ENCODE peak calls at places on chromosomes 3 and 15, in four cellular contexts. One of them, this sample, is unnamed.

GRCh38 chr3:42500091-42500490 is 2.4 kb upstream of the VIPR1 start:
- DNase-seq in heart right ventricle: no peak
- DNase-seq in K562: no peak
- DNase-seq in upper lobe of right lung: peak; percentile 27
- DNase-seq in this sample: no peak

GRCh38 chr3:157958471-157958870 is 147.7 kb downstream of the SHOX2 start:
- DNase-seq in heart right ventricle: no peak
- DNase-seq in K562: no peak
- DNase-seq in upper lobe of right lung: no peak
- DNase-seq in this sample: no peak

GRCh38 chr3:132898131-132898530 is 140.1 kb upstream of the TMEM108 start:
- DNase-seq in heart right ventricle: no peak
- DNase-seq in K562: no peak
- DNase-seq in upper lobe of right lung: no peak
- DNase-seq in this sample: no peak

GRCh38 chr15:62758126-62758951 is 284.2 kb upstream of the TPM1 start:
- DNase-seq in heart right ventricle: no peak
- DNase-seq in K562: no peak
- DNase-seq in upper lobe of right lung: no peak
- DNase-seq in this sample: peak; percentile 98

GRCh38 chr3:101117981-101118380 is 124.8 kb upstream of the ABI3BP start:
- DNase-seq in heart right ventricle: no peak
- DNase-seq in K562: no peak
- DNase-seq in upper lobe of right lung: no peak
- DNase-seq in this sample: peak; percentile 64

GRCh38 chr3:44509985-44510360 is 32.5 kb upstream of the ZNF445 start:
- DNase-seq in heart right ventricle: no peak
- DNase-seq in K562: peak; percentile 33
- DNase-seq in upper lobe of right lung: no peak
- DNase-seq in this sample: peak; percentile 17

GRCh38 chr3:12983326-12983725 is 89.9 kb downstream of the IQSEC1 start:
- DNase-seq in heart right ventricle: no peak
- DNase-seq in K562: no peak
- DNase-seq in upper lobe of right lung: no peak
- DNase-seq in this sample: no peak

GRCh38 chr3:185361920-185362319 is 1.0 kb upstream of the MAP3K13 start:
- DNase-seq in heart right ventricle: no peak
- DNase-seq in K562: no peak
- DNase-seq in upper lobe of right lung: no peak
- DNase-seq in this sample: peak; percentile 39

GRCh38 chr15:31162721-31163510 is 61.4 kb upstream of the TRPM1 start:
- DNase-seq in heart right ventricle: no peak
- DNase-seq in K562: no peak
- DNase-seq in upper lobe of right lung: no peak
- DNase-seq in this sample: no peak

GRCh38 chr3:18739098-18739431 is 313.9 kb upstream of the SATB1 start:
- DNase-seq in heart right ventricle: no peak
- DNase-seq in K562: no peak
- DNase-seq in upper lobe of right lung: no peak
- DNase-seq in this sample: no peak

GRCh38 chr15:32828507-32829186 is 110.8 kb downstream of the GREM1 start:
- DNase-seq in heart right ventricle: no peak
- DNase-seq in K562: no peak
- DNase-seq in upper lobe of right lung: no peak
- DNase-seq in this sample: peak; percentile 92

GRCh38 chr15:99466701-99467337 is 99.0 kb upstream of the MEF2A start:
- DNase-seq in heart right ventricle: no peak
- DNase-seq in K562: no peak
- DNase-seq in upper lobe of right lung: no peak
- DNase-seq in this sample: no peak

GRCh38 chr3:57544181-57545125 is at the start of gene DNAH12:
- DNase-seq in heart right ventricle: no peak
- DNase-seq in K562: peak; percentile 26
- DNase-seq in upper lobe of right lung: peak; percentile 75
- DNase-seq in this sample: no peak

GRCh38 chr3:114645392-114645791 is 351.6 kb downstream of the TIGIT start:
- DNase-seq in heart right ventricle: no peak
- DNase-seq in K562: no peak
- DNase-seq in upper lobe of right lung: no peak
- DNase-seq in this sample: peak; percentile 31

GRCh38 chr3:139187154-139187553 is 142.5 kb upstream of the PRR23C start:
- DNase-seq in heart right ventricle: no peak
- DNase-seq in K562: no peak
- DNase-seq in upper lobe of right lung: no peak
- DNase-seq in this sample: no peak

GRCh38 chr3:101271728-101272127 is 48.6 kb downstream of the IMPG2 start:
- DNase-seq in heart right ventricle: no peak
- DNase-seq in K562: no peak
- DNase-seq in upper lobe of right lung: no peak
- DNase-seq in this sample: no peak

GRCh38 chr15:96348112-96349027 is 17.9 kb downstream of the NR2F2 start:
- DNase-seq in heart right ventricle: no peak
- DNase-seq in K562: no peak
- DNase-seq in upper lobe of right lung: no peak
- DNase-seq in this sample: no peak

GRCh38 chr3:13124631-13125030 is 51.4 kb upstream of the IQSEC1 start:
- DNase-seq in heart right ventricle: no peak
- DNase-seq in K562: no peak
- DNase-seq in upper lobe of right lung: peak; percentile 40
- DNase-seq in this sample: no peak

GRCh38 chr3:129031476-129032215 is 28.9 kb upstream of the GP9 start:
- DNase-seq in heart right ventricle: no peak
- DNase-seq in K562: no peak
- DNase-seq in upper lobe of right lung: peak; percentile 42
- DNase-seq in this sample: no peak

GRCh38 chr3:77323616-77324015 is 283.7 kb downstream of the ROBO2 start:
- DNase-seq in heart right ventricle: no peak
- DNase-seq in K562: no peak
- DNase-seq in upper lobe of right lung: no peak
- DNase-seq in this sample: peak; percentile 52

GRCh38 chr3:84960581-84960980 is 1.8 kb downstream of the CADM2 start:
- DNase-seq in heart right ventricle: no peak
- DNase-seq in K562: no peak
- DNase-seq in upper lobe of right lung: no peak
- DNase-seq in this sample: no peak

GRCh38 chr3:123338620-123339061 is 110.2 kb downstream of the ADCY5 start:
- DNase-seq in heart right ventricle: peak; percentile 47
- DNase-seq in K562: no peak
- DNase-seq in upper lobe of right lung: no peak
- DNase-seq in this sample: no peak

GRCh38 chr3:54951405-54951804 is 23.5 kb upstream of the LRTM1 start:
- DNase-seq in heart right ventricle: peak; percentile 75
- DNase-seq in K562: peak; percentile 5
- DNase-seq in upper lobe of right lung: peak; percentile 66
- DNase-seq in this sample: peak; percentile 93

DNA sequence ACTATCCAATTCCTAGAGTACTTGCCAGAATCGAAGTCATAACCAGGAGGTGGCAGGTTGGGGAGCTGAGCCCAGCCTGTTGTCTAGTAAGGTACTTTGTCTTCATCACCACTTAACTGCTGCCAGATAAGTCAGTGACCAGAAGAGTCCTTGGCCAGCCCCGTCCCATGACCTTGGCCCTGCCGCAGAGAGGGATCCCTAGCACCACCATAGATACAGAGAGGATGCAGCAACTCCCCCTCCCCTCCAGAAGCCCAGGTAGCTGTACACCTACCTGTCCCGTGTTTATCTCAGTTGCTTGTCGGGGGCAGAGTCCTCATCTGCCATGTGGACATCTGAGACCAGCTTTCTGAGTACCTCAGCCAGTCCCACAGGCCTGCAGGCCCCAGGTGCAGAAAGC is 153.6 kb upstream of the TP63 start:
- DNase-seq in heart right ventricle: no peak
- DNase-seq in K562: no peak
- DNase-seq in upper lobe of right lung: no peak
- DNase-seq in this sample: no peak
- H3K4me3 ChIP-seq in heart right ventricle: no peak overlapping the region
- H3K4me3 ChIP-seq in K562: no peak overlapping the region
- H3K4me3 ChIP-seq in upper lobe of right lung: no peak overlapping the region
- H3K4me3 ChIP-seq in this sample: no peak overlapping the region

DNA sequence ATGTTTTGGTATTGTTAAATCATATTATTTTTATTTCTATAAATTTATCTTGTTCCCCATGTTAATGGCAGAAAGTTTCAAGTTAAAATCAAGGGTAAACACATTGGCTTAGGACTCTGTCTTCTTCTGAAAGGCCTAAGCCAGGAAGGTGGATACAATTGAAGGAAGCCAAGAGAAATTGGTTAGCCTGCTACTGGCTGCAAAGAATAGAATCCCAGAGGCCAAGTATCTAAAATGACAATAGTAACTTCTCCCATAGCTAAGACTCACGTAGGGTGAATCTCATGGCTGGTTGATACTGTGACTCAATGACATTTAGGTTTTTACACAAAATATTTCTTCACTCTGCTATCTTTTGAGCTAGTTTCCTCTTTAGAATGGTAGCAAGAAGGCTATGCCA is 621.4 kb upstream of the TBL1XR1 start:
- DNase-seq in heart right ventricle: no peak
- DNase-seq in K562: no peak
- DNase-seq in upper lobe of right lung: no peak
- DNase-seq in this sample: no peak
- TF ChIP-seq CTCF in heart right ventricle: no peak
- TF ChIP-seq CTCF in K562: no peak
- TF ChIP-seq CTCF in upper lobe of right lung: no peak
- TF ChIP-seq CTCF in this sample: no peak

DNA sequence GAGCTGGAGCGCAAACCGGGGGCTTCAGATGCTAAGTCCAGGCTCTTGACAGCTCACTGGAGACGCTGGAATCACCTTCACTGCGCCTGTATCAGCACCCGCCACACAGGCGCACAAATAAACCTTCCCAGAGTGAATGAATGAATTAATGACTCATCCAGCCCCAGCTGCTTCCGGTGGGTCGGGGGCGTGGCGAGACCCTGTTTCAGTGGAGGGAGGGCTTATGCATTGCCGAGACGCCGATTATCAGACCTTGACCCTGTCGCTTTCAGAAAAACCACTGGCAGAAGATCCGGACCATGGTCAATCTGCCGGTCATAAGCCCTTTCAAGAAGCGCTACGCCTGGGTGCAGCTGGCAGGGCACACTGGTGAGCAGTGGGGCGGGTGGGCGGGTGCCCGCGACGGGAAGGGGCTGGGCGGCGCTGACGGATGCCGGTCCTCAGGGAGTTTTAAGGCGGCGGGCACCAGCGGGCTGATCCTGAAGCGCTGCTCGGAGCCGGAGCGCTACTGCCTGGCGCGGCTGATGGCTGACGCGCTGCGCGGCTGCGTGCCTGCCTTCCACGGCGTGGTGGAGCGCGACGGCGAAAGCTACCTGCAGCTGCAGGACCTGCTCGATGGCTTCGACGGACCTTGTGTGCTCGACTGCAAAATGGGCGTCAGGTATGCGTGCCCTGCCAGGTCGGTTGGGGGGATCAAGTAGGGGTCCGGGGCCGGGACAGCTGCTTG is 7.7 kb downstream of the ITPKA start:
- DNase-seq in heart right ventricle: no peak
- DNase-seq in K562: no peak
- DNase-seq in upper lobe of right lung: peak; percentile 71
- DNase-seq in this sample: no peak
- H3K4me3 ChIP-seq in heart right ventricle: peak overlapping the region; percentile 21
- H3K4me3 ChIP-seq in K562: no peak overlapping the region
- H3K4me3 ChIP-seq in upper lobe of right lung: peak overlapping the region; percentile 29
- H3K4me3 ChIP-seq in this sample: peak overlapping the region; percentile 26

DNA sequence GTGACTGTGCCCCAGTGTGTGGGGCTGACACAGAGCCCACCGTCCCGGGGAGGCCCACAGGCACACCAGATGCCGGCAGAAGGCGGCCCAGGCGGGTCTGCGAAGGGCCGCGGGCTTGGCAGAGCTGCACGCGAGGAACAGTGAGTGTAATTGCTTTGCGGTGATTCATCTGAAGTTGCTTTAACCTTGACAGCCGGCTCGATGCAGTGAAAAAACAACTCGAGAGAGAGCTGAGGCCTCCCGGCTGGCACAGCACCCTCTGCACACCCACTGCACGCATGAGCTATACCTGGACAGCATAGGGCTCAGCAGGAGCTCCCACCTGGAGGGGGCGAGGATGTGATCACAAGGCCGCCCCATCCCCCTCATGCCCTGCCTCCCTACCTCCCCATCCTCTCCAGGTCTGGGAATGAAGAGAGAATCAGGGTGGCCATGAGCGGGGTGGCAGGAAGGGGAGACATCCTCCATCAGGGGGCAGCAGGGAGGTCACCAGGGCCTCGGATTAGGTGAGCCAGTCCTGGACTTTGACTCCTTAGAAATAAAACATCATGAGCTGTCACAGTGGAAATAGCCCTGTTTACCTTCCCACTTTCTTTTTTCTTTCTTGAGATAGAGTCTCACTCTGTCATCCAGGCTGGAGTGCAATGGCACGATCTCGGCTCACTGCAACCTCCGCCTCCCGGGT is 172.6 kb downstream of the MEGF11 start:
- DNase-seq in heart right ventricle: no peak
- DNase-seq in K562: no peak
- DNase-seq in upper lobe of right lung: peak; percentile 17
- DNase-seq in this sample: peak; percentile 53
- TF ChIP-seq CTCF in heart right ventricle: no peak
- TF ChIP-seq CTCF in K562: peak; percentile 12
- TF ChIP-seq CTCF in upper lobe of right lung: no peak
- TF ChIP-seq CTCF in this sample: no peak

GRCh38 chr15:33934396-33934795 is 33.9 kb upstream of the CHRM5 start:
- DNase-seq in heart right ventricle: no peak
- DNase-seq in K562: no peak
- DNase-seq in upper lobe of right lung: no peak
- DNase-seq in this sample: no peak

GRCh38 chr15:33932734-33933133 is 35.6 kb upstream of the CHRM5 start:
- DNase-seq in heart right ventricle: no peak
- DNase-seq in K562: no peak
- DNase-seq in upper lobe of right lung: no peak
- DNase-seq in this sample: no peak

GRCh38 chr15:33934896-33935295 is 33.4 kb upstream of the CHRM5 start:
- DNase-seq in heart right ventricle: no peak
- DNase-seq in K562: no peak
- DNase-seq in upper lobe of right lung: no peak
- DNase-seq in this sample: peak; percentile 62
- H3K4me3 ChIP-seq in heart right ventricle: no peak overlapping the region
- H3K4me3 ChIP-seq in K562: no peak overlapping the region
- H3K4me3 ChIP-seq in upper lobe of right lung: no peak overlapping the region
- H3K4me3 ChIP-seq in this sample: no peak overlapping the region

DNA sequence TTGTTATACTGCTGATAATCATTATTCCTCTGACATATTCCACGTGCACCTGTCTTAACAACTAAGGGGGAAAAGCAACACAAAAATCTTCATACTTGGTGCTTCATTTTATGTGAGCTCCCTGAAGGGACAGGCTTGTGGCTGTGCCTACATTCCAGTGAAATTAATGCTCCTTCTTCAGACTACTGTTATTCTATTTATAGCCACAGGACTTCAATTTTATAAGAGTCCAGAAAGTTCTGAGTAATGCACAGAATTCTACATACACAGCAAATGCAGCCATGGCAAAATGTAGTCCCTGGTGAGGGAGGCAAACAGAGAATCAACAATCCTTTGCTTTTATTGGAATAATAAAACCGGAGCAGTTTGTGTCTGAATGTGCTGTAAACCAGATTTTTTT is 417.1 kb downstream of the RBMS3 start:
- DNase-seq in heart right ventricle: no peak
- DNase-seq in K562: no peak
- DNase-seq in upper lobe of right lung: no peak
- DNase-seq in this sample: peak; percentile 65
- TF ChIP-seq CTCF in heart right ventricle: no peak
- TF ChIP-seq CTCF in K562: no peak
- TF ChIP-seq CTCF in upper lobe of right lung: no peak
- TF ChIP-seq CTCF in this sample: no peak

GRCh38 chr15:90351479-90352108 is 490 bp upstream of the ZNF774 start:
- DNase-seq in heart right ventricle: no peak
- DNase-seq in K562: peak; percentile 21
- DNase-seq in upper lobe of right lung: peak; percentile 66
- DNase-seq in this sample: no peak
- H3K4me3 ChIP-seq in heart right ventricle: peak overlapping the region; percentile 84
- H3K4me3 ChIP-seq in K562: peak overlapping the region; percentile 65
- H3K4me3 ChIP-seq in upper lobe of right lung: peak overlapping the region; percentile 94
- H3K4me3 ChIP-seq in this sample: peak overlapping the region; percentile 79

GRCh38 chr3:102571985-102572384 is 137.2 kb downstream of the ZPLD1 start:
- DNase-seq in heart right ventricle: no peak
- DNase-seq in K562: no peak
- DNase-seq in upper lobe of right lung: no peak
- DNase-seq in this sample: no peak
- TF ChIP-seq CTCF in heart right ventricle: no peak
- TF ChIP-seq CTCF in K562: no peak
- TF ChIP-seq CTCF in upper lobe of right lung: no peak
- TF ChIP-seq CTCF in this sample: no peak

This sample was measured in AG10803.